ENCODE peak calls at places on chromosomes 16 and 17, in ten cellular contexts. L is neuronal stem cell; Z is GM04503; W is CD4-positive, alpha-beta T cell; I is IMR-90; X is HTR-8/SVneo; R is CMK; D is brain microvascular endothelial cell; N is NCI-H2227 treated with DMSO at 0.1 percent for 48 hours; J is head of caudate nucleus. U is an unnamed sample.

GRCh38 chr17:32253117-32253611 is 12.5 kb upstream of the RHBDL3 start:
- DNase-seq in D (peak; percentile 76), X (peak; percentile 85), L (peak; percentile 78), J (peak; percentile 88), Z (no peak), R (peak; percentile 59), W (peak; percentile 50), I (peak; percentile 65), N (peak; percentile 62), U (peak; percentile 89)

GRCh38 chr17:2867441-2868424 is 71.5 kb downstream of the RAP1GAP2 start:
- DNase-seq in R (no peak), J (no peak), N (no peak), I (peak; percentile 93), X (peak; percentile 51), Z (peak; percentile 39), W (no peak), D (peak; percentile 46), L (no peak), U (peak; percentile 92)

GRCh38 chr17:83174859-83175550 is 95.6 kb downstream of the METRNL start:
- DNase-seq in W (no peak), J (peak; percentile 4), I (no peak), L (no peak), X (no peak), N (no peak), R (no peak), D (no peak), Z (no peak), U (no peak)

GRCh38 chr16:87570938-87571867 is 31.1 kb upstream of the JPH3 start:
- DNase-seq in N (no peak), Z (no peak), W (no peak), R (no peak), J (no peak), D (no peak), X (no peak), L (no peak), I (peak; percentile 53), U (peak; percentile 85)

GRCh38 chr17:8225813-8226535 is 15.6 kb upstream of the AURKB start:
- DNase-seq in J (peak; percentile 85), X (peak; percentile 25), N (peak; percentile 77), Z (no peak), R (no peak), D (peak; percentile 92), L (peak; percentile 74), W (peak; percentile 62), I (peak; percentile 84), U (peak; percentile 85)

GRCh38 chr17:49549691-49550678 is 25.7 kb upstream of the NXPH3 start:
- DNase-seq in L (no peak), X (no peak), I (no peak), J (no peak), Z (no peak), N (no peak), R (no peak), W (no peak), D (no peak), U (no peak)

GRCh38 chr17:48609754-48610281 is 999 bp downstream of the HOXB7 start:
- DNase-seq in I (no peak), Z (no peak), R (no peak), L (no peak), D (no peak), W (no peak), X (no peak), N (no peak), J (no peak), U (no peak)

GRCh38 chr16:82584553-82585152 is 42.1 kb upstream of the CDH13 start:
- DNase-seq in J (no peak), Z (no peak), X (no peak), R (no peak), L (no peak), I (no peak), N (no peak), D (no peak), W (no peak), U (peak; percentile 30)

GRCh38 chr17:81513669-81514484 is 1.3 kb upstream of the ACTG1 start:
- DNase-seq in D (peak; percentile 63), X (no peak), J (peak; percentile 53), N (peak; percentile 73), W (no peak), R (no peak), Z (no peak), L (peak; percentile 68), I (peak; percentile 68), U (peak; percentile 94)

GRCh38 chr16:1914759-1915387 is 3.3 kb downstream of the HS3ST6 start:
- DNase-seq in N (no peak), J (no peak), D (no peak), Z (no peak), I (no peak), X (no peak), L (no peak), R (no peak), W (no peak), U (no peak)

GRCh38 chr16:85523602-85524364 is 89.3 kb upstream of the GSE1 start:
- DNase-seq in Z (no peak), D (peak; percentile 32), W (no peak), L (no peak), X (peak; percentile 51), N (no peak), J (no peak), R (no peak), I (peak; percentile 45), U (no peak)

GRCh38 chr16:35386619-35387018 is 1927.2 kb downstream of the TP53TG3F start:
- DNase-seq in D (no peak), R (no peak), N (no peak), Z (no peak), L (no peak), I (no peak), W (no peak), X (no peak), J (no peak), U (no peak)

GRCh38 chr17:31582151-31582907 is 190.9 kb downstream of the RAB11FIP4 start:
- DNase-seq in Z (no peak), D (peak; percentile 29), R (no peak), W (no peak), J (peak; percentile 56), X (no peak), L (no peak), N (no peak), I (peak; percentile 36), U (peak; percentile 78)

GRCh38 chr16:15770107-15770506 is 86.7 kb downstream of the MYH11 start:
- DNase-seq in Z (no peak), X (no peak), J (no peak), W (no peak), D (peak; percentile 18), I (no peak), L (no peak), N (no peak), R (no peak), U (no peak)

GRCh38 chr16:50665128-50665878 is 15.8 kb downstream of the SNX20 start:
- DNase-seq in Z (peak; percentile 21), D (peak; percentile 66), J (peak; percentile 90), L (peak; percentile 71), R (peak; percentile 48), W (peak; percentile 83), X (peak; percentile 74), N (peak; percentile 4), I (peak; percentile 57), U (peak; percentile 87)

GRCh38 chr17:65917560-65917959 is 274.4 kb downstream of the CEP112 start:
- DNase-seq in X (no peak), D (no peak), L (no peak), I (no peak), J (no peak), Z (no peak), R (no peak), N (no peak), W (no peak), U (no peak)

GRCh38 chr17:17042851-17043667 is 802 bp downstream of the MPRIP start:
- DNase-seq in I (peak; percentile 66), L (peak; percentile 20), W (no peak), X (no peak), D (no peak), J (peak; percentile 38), R (no peak), Z (no peak), N (no peak), U (peak; percentile 82)

GRCh38 chr16:12319464-12320030 is 343.0 kb downstream of the SNX29 start:
- DNase-seq in N (peak; percentile 45), Z (no peak), L (no peak), R (no peak), J (no peak), D (no peak), I (no peak), X (no peak), W (no peak), U (peak; percentile 7)

GRCh38 chr16:8962393-8963009 is 1.2 kb downstream of the USP7 start:
- DNase-seq in X (no peak), W (peak; percentile 57), D (no peak), Z (no peak), L (no peak), J (peak; percentile 15), I (no peak), N (no peak), R (no peak), U (peak; percentile 48)

GRCh38 chr17:1039511-1040215 is 42.7 kb downstream of the TIMM22 start:
- DNase-seq in R (peak; percentile 30), X (no peak), W (no peak), J (peak; percentile 77), I (no peak), N (no peak), L (no peak), D (no peak), Z (no peak), U (no peak)

GRCh38 chr17:37830151-37830993 is 85.5 kb upstream of the HNF1B start:
- DNase-seq in W (no peak), R (no peak), N (no peak), D (no peak), I (no peak), L (no peak), J (no peak), Z (no peak), X (no peak), U (no peak)

GRCh38 chr16:81446318-81447275 is 2.0 kb downstream of the CMIP start:
- DNase-seq in W (peak; percentile 13), Z (peak; percentile 20), R (no peak), N (no peak), X (no peak), L (no peak), I (peak; percentile 51), D (no peak), J (no peak), U (peak; percentile 78)

GRCh38 chr17:68460715-68461114 is 3.4 kb upstream of the WIPI1 start:
- DNase-seq in L (no peak), Z (no peak), D (no peak), J (no peak), W (peak; percentile 17), X (no peak), I (no peak), R (no peak), N (no peak), U (no peak)

GRCh38 chr16:87264634-87265033 is 52.6 kb downstream of the C16orf95 start:
- DNase-seq in R (no peak), I (no peak), Z (no peak), J (no peak), W (no peak), D (no peak), X (no peak), N (no peak), L (no peak), U (no peak)

GRCh38 chr16:11916524-11917285 is 949 bp upstream of the GSPT1 start:
- DNase-seq in L (no peak), J (peak; percentile 19), R (no peak), N (peak; percentile 13), Z (no peak), W (no peak), I (peak; percentile 41), D (no peak), X (peak; percentile 30), U (peak; percentile 81)

GRCh38 chr17:1736348-1737281 is 6.1 kb upstream of the SERPINF2 start:
- DNase-seq in J (peak; percentile 68), N (no peak), R (no peak), I (peak; percentile 83), D (peak; percentile 77), X (peak; percentile 59), L (no peak), W (no peak), Z (no peak), U (peak; percentile 81)

GRCh38 chr16:64077242-64077641 is 1044.6 kb downstream of the CDH11 start:
- DNase-seq in N (no peak), D (no peak), Z (no peak), J (no peak), R (no peak), X (no peak), W (no peak), I (no peak), L (no peak), U (no peak)

GRCh38 chr17:76820523-76820922 is 47.7 kb upstream of the MGAT5B start:
- DNase-seq in X (no peak), Z (no peak), W (no peak), I (no peak), L (no peak), J (no peak), D (no peak), N (no peak), R (no peak), U (no peak)